ENCODE peak calls at places on chromosomes 12 and 14, in four cellular contexts. One of them, this sample, is unnamed.

GRCh38 chr12:120873231-120873630 is 30.9 kb downstream of the SPPL3 start:
- DNase-seq in H1: no peak
- DNase-seq in GM12878: no peak
- DNase-seq in HepG2: no peak
- DNase-seq in this sample: no peak

GRCh38 chr12:111220363-111220762 is 148.5 kb downstream of the PHETA1 start:
- DNase-seq in GM12878: no peak
- DNase-seq in H1: no peak
- DNase-seq in HepG2: no peak
- DNase-seq in this sample: no peak

GRCh38 chr14:101581806-101582205 is 20.5 kb downstream of the DIO3 start:
- DNase-seq in H1: no peak
- DNase-seq in HepG2: no peak
- DNase-seq in GM12878: no peak
- DNase-seq in this sample: no peak

GRCh38 chr14:59565112-59565511 is 11.5 kb downstream of the CCDC175 start:
- DNase-seq in HepG2: no peak
- DNase-seq in H1: no peak
- DNase-seq in GM12878: no peak
- DNase-seq in this sample: no peak

GRCh38 chr14:75295061-75295461 is 16.4 kb downstream of the FOS start:
- DNase-seq in H1: no peak
- DNase-seq in GM12878: no peak
- DNase-seq in HepG2: no peak
- DNase-seq in this sample: no peak

GRCh38 chr14:61296707-61297502 is 15.8 kb upstream of the TMEM30B start:
- DNase-seq in GM12878: peak; percentile 23
- DNase-seq in H1: no peak
- DNase-seq in HepG2: peak; percentile 20
- DNase-seq in this sample: no peak

GRCh38 chr14:58805057-58805456 is 167.3 kb downstream of the DACT1 start:
- DNase-seq in GM12878: no peak
- DNase-seq in HepG2: no peak
- DNase-seq in H1: no peak
- DNase-seq in this sample: no peak

GRCh38 chr14:68593806-68594536 is 198.9 kb downstream of the ZFP36L1 start:
- DNase-seq in H1: no peak
- DNase-seq in HepG2: peak; percentile 46
- DNase-seq in GM12878: no peak
- DNase-seq in this sample: peak; percentile 75

GRCh38 chr14:75310295-75311059 is 31.8 kb downstream of the FOS start:
- DNase-seq in HepG2: no peak
- DNase-seq in GM12878: no peak
- DNase-seq in H1: peak; percentile 67
- DNase-seq in this sample: peak; percentile 80

GRCh38 chr12:1805441-1806081 is 14.8 kb upstream of the LRTM2 start:
- DNase-seq in H1: no peak
- DNase-seq in GM12878: no peak
- DNase-seq in HepG2: no peak
- DNase-seq in this sample: no peak

GRCh38 chr14:60183724-60184596 is 18.8 kb upstream of the DHRS7 start:
- DNase-seq in H1: no peak
- DNase-seq in GM12878: no peak
- DNase-seq in HepG2: peak; percentile 55
- DNase-seq in this sample: no peak

GRCh38 chr12:6267007-6267721 is 43.3 kb upstream of the PLEKHG6 start:
- DNase-seq in H1: no peak
- DNase-seq in GM12878: no peak
- DNase-seq in HepG2: no peak
- DNase-seq in this sample: no peak

GRCh38 chr14:98240396-98240795 is 1031.6 kb downstream of the BCL11B start:
- DNase-seq in HepG2: no peak
- DNase-seq in H1: no peak
- DNase-seq in GM12878: no peak
- DNase-seq in this sample: no peak

GRCh38 chr12:25959069-25959961 is 833 bp downstream of the RASSF8 start:
- DNase-seq in GM12878: no peak
- DNase-seq in H1: no peak
- DNase-seq in HepG2: no peak
- DNase-seq in this sample: peak; percentile 58

GRCh38 chr14:74503973-74504335 is 10.4 kb downstream of the ISCA2 start:
- DNase-seq in GM12878: no peak
- DNase-seq in HepG2: no peak
- DNase-seq in H1: no peak
- DNase-seq in this sample: no peak

GRCh38 chr12:100860611-100861010 is 66.0 kb downstream of the ANO4 start:
- DNase-seq in GM12878: no peak
- DNase-seq in HepG2: no peak
- DNase-seq in H1: no peak
- DNase-seq in this sample: no peak

GRCh38 chr14:65588426-65589140 is 176.1 kb downstream of the FUT8 start:
- DNase-seq in HepG2: no peak
- DNase-seq in GM12878: no peak
- DNase-seq in H1: no peak
- DNase-seq in this sample: no peak

GRCh38 chr12:100668939-100669536 is 95.6 kb downstream of the GAS2L3 start:
- DNase-seq in H1: peak; percentile 61
- DNase-seq in GM12878: no peak
- DNase-seq in HepG2: peak; percentile 66
- DNase-seq in this sample: peak; percentile 65

GRCh38 chr12:66596189-66596588 is 82.7 kb downstream of the GRIP1 start:
- DNase-seq in HepG2: no peak
- DNase-seq in H1: no peak
- DNase-seq in GM12878: no peak
- DNase-seq in this sample: no peak

GRCh38 chr12:96471368-96472040 is 17.9 kb upstream of the CFAP54 start:
- DNase-seq in GM12878: no peak
- DNase-seq in H1: no peak
- DNase-seq in HepG2: no peak
- DNase-seq in this sample: no peak

GRCh38 chr12:91685917-91686316 is 459.7 kb downstream of the BTG1 start:
- DNase-seq in HepG2: no peak
- DNase-seq in H1: no peak
- DNase-seq in GM12878: no peak
- DNase-seq in this sample: no peak

GRCh38 chr12:26453246-26453645 is 257.9 kb downstream of the SSPN start:
- DNase-seq in H1: no peak
- DNase-seq in HepG2: no peak
- DNase-seq in GM12878: no peak
- DNase-seq in this sample: no peak

GRCh38 chr14:97477353-97477752 is 680.2 kb downstream of the VRK1 start:
- DNase-seq in HepG2: no peak
- DNase-seq in H1: no peak
- DNase-seq in GM12878: no peak
- DNase-seq in this sample: no peak

GRCh38 chr12:64633940-64634337 is 23.6 kb downstream of the RASSF3 start:
- DNase-seq in GM12878: no peak
- DNase-seq in HepG2: peak; percentile 88
- DNase-seq in H1: no peak
- DNase-seq in this sample: no peak

GRCh38 chr12:27777141-27777540 is 2.9 kb upstream of the KLHL42 start:
- DNase-seq in H1: no peak
- DNase-seq in HepG2: no peak
- DNase-seq in GM12878: no peak
- DNase-seq in this sample: no peak

GRCh38 chr14:70897475-70897874 is 9.8 kb upstream of the PCNX1 start:
- DNase-seq in H1: no peak
- DNase-seq in GM12878: no peak
- DNase-seq in HepG2: no peak
- DNase-seq in this sample: no peak

GRCh38 chr12:95218852-95219171 is 1.2 kb downstream of the VEZT start:
- DNase-seq in H1: no peak
- DNase-seq in HepG2: no peak
- DNase-seq in GM12878: no peak
- DNase-seq in this sample: no peak

DNA sequence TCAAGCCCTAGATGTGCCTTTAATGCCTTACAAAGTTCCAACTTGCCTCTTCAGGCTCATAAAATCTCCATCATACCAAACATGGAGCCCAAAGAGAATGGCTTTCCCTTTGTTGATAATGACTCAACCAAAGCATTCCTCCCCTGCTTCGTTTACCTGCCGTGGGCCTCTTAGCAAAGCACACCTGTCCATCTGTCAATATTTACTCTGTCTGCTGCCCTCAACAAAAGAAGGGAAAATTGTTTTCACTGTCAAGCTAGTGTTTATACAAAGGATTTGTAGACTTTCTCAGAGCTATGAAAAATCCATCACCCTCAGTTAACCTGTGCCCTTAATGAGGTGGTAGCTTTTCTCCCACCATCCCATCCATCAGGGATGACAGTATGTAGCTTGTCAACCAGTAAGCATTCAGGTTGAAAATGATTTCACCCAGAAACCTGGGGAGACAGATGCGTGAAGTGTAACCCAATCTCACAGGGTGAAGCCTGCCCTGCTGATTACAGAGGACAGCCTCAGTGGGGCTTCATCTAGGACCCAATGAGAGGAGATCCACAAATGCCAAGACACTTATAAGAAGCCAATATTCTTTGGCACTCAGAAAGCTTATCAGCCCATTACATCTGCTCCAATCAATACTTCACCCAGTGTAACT is 278.1 kb downstream of the NUAK1 start:
- DNase-seq in H1: no peak
- DNase-seq in HepG2: peak; percentile 19
- DNase-seq in GM12878: no peak
- DNase-seq in this sample: no peak
- TF ChIP-seq SUZ12 in H1: no peak
- TF ChIP-seq SUZ12 in HepG2: no peak
- TF ChIP-seq SUZ12 in GM12878: no peak
- TF ChIP-seq SUZ12 in this sample: no peak

GRCh38 chr14:19917243-19917642 is 3.2 kb upstream of the OR4K5 start:
- DNase-seq in HepG2: no peak
- DNase-seq in GM12878: no peak
- DNase-seq in H1: no peak
- DNase-seq in this sample: no peak
- H3K9me3 ChIP-seq in HepG2: no peaks in the 10 kb centered on the region
- H3K9me3 ChIP-seq in GM12878: no peaks in the 10 kb centered on the region
- H3K9me3 ChIP-seq in H1: peaks cover 48% of the 10 kb centered on the region
- H3K9me3 ChIP-seq in this sample: no peaks in the 10 kb centered on the region

GRCh38 chr12:114658002-114658441 is 26.0 kb downstream of the TBX3 start:
- DNase-seq in H1: no peak
- DNase-seq in HepG2: peak; percentile 91
- DNase-seq in GM12878: no peak
- DNase-seq in this sample: no peak
- TF ChIP-seq SUZ12 in H1: no peak
- TF ChIP-seq SUZ12 in HepG2: no peak
- TF ChIP-seq SUZ12 in GM12878: no peak
- TF ChIP-seq SUZ12 in this sample: no peak

GRCh38 chr12:31903025-31903424 is 56.2 kb upstream of the RESF1 start:
- DNase-seq in HepG2: no peak
- DNase-seq in GM12878: no peak
- DNase-seq in H1: no peak
- DNase-seq in this sample: no peak

DNA sequence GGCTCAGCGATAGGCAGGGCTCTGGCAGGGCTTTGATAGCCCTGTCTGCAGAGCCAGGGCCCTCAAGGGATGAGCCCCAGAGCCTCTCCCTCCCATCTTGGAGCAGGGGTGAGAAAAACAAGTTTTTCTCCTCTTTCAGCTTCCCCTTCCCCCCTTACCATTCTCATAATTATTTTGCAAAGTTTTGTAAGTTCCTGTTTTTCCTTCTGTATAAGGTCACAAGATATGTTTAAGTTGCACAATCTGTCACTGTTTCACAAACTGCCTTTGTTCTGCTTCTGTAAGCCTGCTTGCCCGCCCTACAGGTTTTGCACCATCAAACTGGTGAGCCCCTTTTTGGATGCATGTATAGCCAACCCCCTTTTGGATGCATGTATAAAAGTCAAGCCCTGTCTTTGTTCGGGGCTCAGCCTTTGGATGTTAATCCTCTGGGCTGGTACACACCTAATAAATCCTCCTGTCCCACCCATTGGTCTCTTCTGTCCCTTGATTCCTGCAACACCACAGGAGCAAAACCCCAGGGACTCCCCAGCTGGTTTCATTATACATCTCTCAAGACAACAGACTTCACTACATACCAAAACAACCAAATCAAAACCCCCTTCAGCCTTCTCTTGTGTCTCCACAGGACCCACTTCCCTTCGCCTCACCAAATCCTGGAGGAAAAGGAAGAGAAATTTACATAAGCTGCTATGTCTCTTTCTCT is 52.5 kb upstream of the RESF1 start:
- DNase-seq in H1: no peak
- DNase-seq in HepG2: peak; percentile 7
- DNase-seq in GM12878: no peak
- DNase-seq in this sample: no peak
- H3K9me3 ChIP-seq in H1: peaks cover 21% of the 10 kb centered on the region
- H3K9me3 ChIP-seq in HepG2: peaks cover 22% of the 10 kb centered on the region
- H3K9me3 ChIP-seq in GM12878: peaks cover 26% of the 10 kb centered on the region
- H3K9me3 ChIP-seq in this sample: peaks cover 56% of the 10 kb centered on the region

GRCh38 chr14:88960528-88960927 is 136.1 kb downstream of the TTC8 start:
- DNase-seq in GM12878: no peak
- DNase-seq in H1: no peak
- DNase-seq in HepG2: no peak
- DNase-seq in this sample: no peak

GRCh38 chr14:88962356-88962755 is 137.9 kb downstream of the TTC8 start:
- DNase-seq in HepG2: no peak
- DNase-seq in H1: no peak
- DNase-seq in GM12878: no peak
- DNase-seq in this sample: no peak

GRCh38 chr14:88955470-88955869 is 131.0 kb downstream of the TTC8 start:
- DNase-seq in H1: no peak
- DNase-seq in HepG2: no peak
- DNase-seq in GM12878: no peak
- DNase-seq in this sample: no peak

GRCh38 chr14:88961214-88961613 is 136.8 kb downstream of the TTC8 start:
- DNase-seq in H1: no peak
- DNase-seq in HepG2: no peak
- DNase-seq in GM12878: no peak
- DNase-seq in this sample: no peak
- TF ChIP-seq SUZ12 in H1: no peak
- TF ChIP-seq SUZ12 in HepG2: no peak
- TF ChIP-seq SUZ12 in GM12878: no peak
- TF ChIP-seq SUZ12 in this sample: no peak

DNA sequence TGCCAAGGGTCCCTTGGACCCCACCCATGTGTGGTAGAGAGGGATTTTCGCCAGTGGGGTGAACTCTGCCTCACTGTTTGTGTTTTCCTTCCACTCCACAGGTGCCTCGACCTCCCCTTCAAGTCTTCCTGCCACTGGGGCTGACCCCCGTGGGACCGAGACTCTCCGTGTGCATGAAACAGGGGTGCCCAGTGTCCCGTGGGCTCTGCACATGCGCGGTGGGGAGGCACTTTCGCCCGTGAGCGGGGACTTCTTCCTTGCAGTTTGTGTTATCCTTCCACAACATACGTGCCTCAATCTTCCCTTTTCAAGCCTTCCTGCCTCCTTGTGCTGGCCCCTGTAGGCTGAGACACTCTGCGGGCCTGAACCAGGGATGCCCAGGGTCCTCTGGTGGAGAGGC is 362.4 kb downstream of the ALG10 start:
- DNase-seq in H1: no peak
- DNase-seq in HepG2: no peak
- DNase-seq in GM12878: no peak
- DNase-seq in this sample: no peak
- H3K9me3 ChIP-seq in H1: peaks cover 100% of the 10 kb centered on the region
- H3K9me3 ChIP-seq in HepG2: no peaks in the 10 kb centered on the region
- H3K9me3 ChIP-seq in GM12878: peaks cover 4% of the 10 kb centered on the region
- H3K9me3 ChIP-seq in this sample: no peaks in the 10 kb centered on the region

This sample was measured in NT2/D1.